ENCODE peak calls at places on chromosome 3, in nine cellular contexts. L is heart right ventricle, T is esophagus muscularis mucosa, F is PC-9, K is upper lobe of right lung, Z is HAP-1, C is thoracic aorta, Y is transverse colon, O is mesenchymal stem cell. Q is an unnamed sample. For H3K4me1, the result is how much of the 10 kb centered on the place peaks cover.

GRCh38 chr3:43190682-43191081 is 84.8 kb upstream of the POMGNT2 start:
- DNase-seq in T (no peak), Z (no peak), C (no peak), L (no peak), Y (no peak), F (peak), K (no peak), O (peak), Q (peak)

GRCh38 chr3:41464401-41464800 is 265.1 kb downstream of the CTNNB1 start:
- DNase-seq in Y (no peak), L (no peak), K (no peak), F (no peak), T (no peak), Z (no peak), O (no peak), C (no peak), Q (peak)

GRCh38 chr3:173750591-173750990 is 353.0 kb downstream of the NLGN1 start:
- DNase-seq in T (no peak), F (no peak), Y (no peak), O (no peak), C (no peak), L (no peak), K (no peak), Z (no peak), Q (no peak)

GRCh38 chr3:12870942-12871341 is 29.6 kb upstream of the RPL32 start:
- DNase-seq in K (no peak), T (no peak), Y (peak), L (peak), C (peak), Z (no peak), F (no peak), O (no peak), Q (peak)

GRCh38 chr3:132326251-132326650 is 9.0 kb downstream of the ACP3 start:
- DNase-seq in Z (no peak), F (no peak), T (no peak), C (no peak), O (no peak), L (no peak), K (no peak), Y (no peak), Q (no peak)

GRCh38 chr3:31213869-31214486 is 318.7 kb upstream of the STT3B start:
- DNase-seq in O (peak), C (no peak), F (no peak), L (no peak), Z (no peak), K (no peak), Y (peak), T (no peak), Q (no peak)

GRCh38 chr3:10160925-10161324 is 3.8 kb upstream of the IRAK2 start:
- DNase-seq in K (no peak), Z (no peak), C (no peak), L (no peak), O (no peak), T (no peak), F (no peak), Y (no peak), Q (no peak)

GRCh38 chr3:168951368-168951767 is 712.1 kb downstream of the MECOM start:
- DNase-seq in T (no peak), Y (no peak), L (no peak), C (no peak), Z (no peak), F (peak), O (no peak), K (no peak), Q (no peak)

GRCh38 chr3:53230789-53231188 is 25.0 kb downstream of the TKT start:
- DNase-seq in T (no peak), K (peak), F (no peak), L (no peak), Y (no peak), C (no peak), Z (no peak), O (no peak), Q (no peak)

GRCh38 chr3:167066977-167067843 is 312.9 kb downstream of the ZBBX start:
- DNase-seq in O (no peak), L (no peak), K (no peak), Y (no peak), C (no peak), F (no peak), T (no peak), Z (peak), Q (no peak)

GRCh38 chr3:46749129-46749528 is 31.5 kb upstream of the PRSS50 start:
- DNase-seq in L (no peak), K (no peak), O (no peak), C (no peak), Y (no peak), T (no peak), Z (no peak), F (no peak), Q (no peak)

GRCh38 chr3:46742992-46743391 is 25.3 kb upstream of the PRSS50 start:
- DNase-seq in C (no peak), L (no peak), Z (no peak), O (no peak), F (no peak), Y (no peak), K (no peak), T (no peak), Q (no peak)

GRCh38 chr3:46750555-46751038 is 32.9 kb upstream of the PRSS50 start:
- DNase-seq in O (no peak), L (no peak), F (no peak), Z (no peak), K (no peak), C (no peak), Y (no peak), T (no peak), Q (no peak)

GRCh38 chr3:46746711-46747110 is 29.0 kb upstream of the PRSS50 start:
- DNase-seq in Z (no peak), K (no peak), Y (no peak), T (no peak), F (no peak), O (no peak), L (no peak), C (no peak), Q (no peak)

GRCh38 chr3:46748160-46748559 is 30.5 kb upstream of the PRSS50 start:
- DNase-seq in K (no peak), Z (no peak), C (no peak), Y (no peak), O (no peak), T (no peak), L (no peak), F (no peak), Q (no peak)
- H3K4me1 ChIP-seq in K (under half), Z (under half), C (under half), Y (under half), O (under half), T (under half), L (under half), F (under half), Q (under half)

GRCh38 chr3:38579551-38580449 is 69.7 kb downstream of the SCN5A start:
- DNase-seq in T (peak), O (no peak), K (peak), L (peak), C (no peak), Y (peak), Z (peak), F (no peak), Q (peak)
- H3K4me1 ChIP-seq in T (under half), O (under half), K (under half), L (under half), C (under half), Y (under half), Z (under half), F (under half), Q (under half)

GRCh38 chr3:152287898-152288576 is 19.3 kb downstream of the MBNL1 start:
- DNase-seq in Z (no peak), Y (no peak), F (no peak), T (no peak), K (no peak), C (no peak), L (no peak), O (no peak), Q (peak)
- H3K4me1 ChIP-seq in Z (under half), Y (under half), F (under half), T (half or more), K (half or more), C (half or more), L (under half), O (under half), Q (under half)

GRCh38 chr3:73552700-73553099 is 72.0 kb downstream of the PDZRN3 start:
- DNase-seq in L (no peak), O (peak), C (no peak), K (no peak), F (no peak), T (no peak), Y (no peak), Z (no peak), Q (peak)
- H3K4me1 ChIP-seq in L (under half), O (under half), C (under half), K (under half), F (under half), T (half or more), Y (under half), Z (under half), Q (half or more)

GRCh38 chr3:129360705-129361460 is 67.6 kb downstream of the EFCAB12 start:
- DNase-seq in O (no peak), C (no peak), Y (no peak), F (no peak), Z (no peak), K (no peak), T (no peak), L (no peak), Q (no peak)
- H3K4me1 ChIP-seq in O (under half), C (under half), Y (under half), F (under half), Z (under half), K (under half), T (under half), L (under half), Q (under half)

DNA sequence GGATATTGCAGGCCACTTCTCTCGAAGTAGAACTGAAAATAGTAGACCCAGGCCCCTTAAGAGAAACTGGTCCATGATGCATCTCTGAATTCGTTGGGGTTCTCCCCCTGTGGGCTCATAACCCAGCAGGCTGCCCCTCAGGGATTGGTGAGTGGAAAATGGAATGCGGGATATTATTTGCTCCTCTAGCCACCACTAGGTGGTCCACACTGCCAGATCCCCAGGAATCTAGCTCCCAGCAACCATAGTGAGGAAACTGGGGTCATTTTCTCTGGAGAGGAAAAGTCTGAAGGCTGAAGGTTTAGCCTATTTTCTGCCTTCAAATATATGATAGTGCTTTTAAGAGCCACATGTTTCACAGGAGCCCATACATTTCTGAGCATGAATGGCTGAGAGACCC is 6.7 kb downstream of the CX3CR1 start:
- DNase-seq in Z (no peak), K (no peak), O (no peak), Y (no peak), C (no peak), T (no peak), F (no peak), L (no peak), Q (no peak)
- H3K4me1 ChIP-seq in Z (under half), K (under half), O (under half), Y (under half), C (under half), T (under half), F (under half), L (under half), Q (under half)

DNA sequence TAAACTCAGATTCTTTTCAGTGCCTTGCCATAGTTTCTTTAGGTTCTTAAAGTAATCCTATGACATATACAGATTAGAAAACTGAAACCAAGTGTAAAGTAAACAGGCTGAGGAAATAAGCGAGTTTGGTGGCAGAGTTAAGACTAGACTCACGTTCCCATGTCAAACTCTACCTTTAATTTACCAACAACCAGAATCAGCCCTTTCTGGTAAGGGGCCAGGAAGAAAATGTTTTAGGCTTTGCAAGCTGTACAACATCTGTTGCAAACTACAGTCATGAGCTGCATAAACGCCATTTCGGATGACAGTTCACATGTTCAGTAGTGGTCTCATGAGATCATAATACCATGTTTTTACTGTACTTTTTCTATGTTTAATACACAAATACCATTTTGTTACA is 128.0 kb upstream of the PRICKLE2 start:
- DNase-seq in O (peak), C (no peak), K (no peak), Y (no peak), L (no peak), F (no peak), T (peak), Z (no peak), Q (peak)
- H3K4me1 ChIP-seq in O (under half), C (under half), K (under half), Y (under half), L (under half), F (under half), T (half or more), Z (under half), Q (under half)

GRCh38 chr3:185789134-185789533 is 35.7 kb downstream of the IGF2BP2 start:
- DNase-seq in Z (no peak), L (no peak), C (no peak), K (no peak), Y (no peak), F (no peak), O (no peak), T (no peak), Q (no peak)

GRCh38 chr3:185786956-185787877 is 37.6 kb downstream of the IGF2BP2 start:
- DNase-seq in T (no peak), F (no peak), K (no peak), O (no peak), Y (no peak), Z (peak), C (no peak), L (no peak), Q (no peak)

GRCh38 chr3:185792955-185793354 is 31.9 kb downstream of the IGF2BP2 start:
- DNase-seq in O (no peak), K (no peak), F (no peak), L (no peak), Z (no peak), Y (no peak), C (no peak), T (no peak), Q (no peak)

GRCh38 chr3:185788292-185788691 is 36.5 kb downstream of the IGF2BP2 start:
- DNase-seq in Z (no peak), L (no peak), F (no peak), C (no peak), T (no peak), K (no peak), O (no peak), Y (no peak), Q (no peak)

DNA sequence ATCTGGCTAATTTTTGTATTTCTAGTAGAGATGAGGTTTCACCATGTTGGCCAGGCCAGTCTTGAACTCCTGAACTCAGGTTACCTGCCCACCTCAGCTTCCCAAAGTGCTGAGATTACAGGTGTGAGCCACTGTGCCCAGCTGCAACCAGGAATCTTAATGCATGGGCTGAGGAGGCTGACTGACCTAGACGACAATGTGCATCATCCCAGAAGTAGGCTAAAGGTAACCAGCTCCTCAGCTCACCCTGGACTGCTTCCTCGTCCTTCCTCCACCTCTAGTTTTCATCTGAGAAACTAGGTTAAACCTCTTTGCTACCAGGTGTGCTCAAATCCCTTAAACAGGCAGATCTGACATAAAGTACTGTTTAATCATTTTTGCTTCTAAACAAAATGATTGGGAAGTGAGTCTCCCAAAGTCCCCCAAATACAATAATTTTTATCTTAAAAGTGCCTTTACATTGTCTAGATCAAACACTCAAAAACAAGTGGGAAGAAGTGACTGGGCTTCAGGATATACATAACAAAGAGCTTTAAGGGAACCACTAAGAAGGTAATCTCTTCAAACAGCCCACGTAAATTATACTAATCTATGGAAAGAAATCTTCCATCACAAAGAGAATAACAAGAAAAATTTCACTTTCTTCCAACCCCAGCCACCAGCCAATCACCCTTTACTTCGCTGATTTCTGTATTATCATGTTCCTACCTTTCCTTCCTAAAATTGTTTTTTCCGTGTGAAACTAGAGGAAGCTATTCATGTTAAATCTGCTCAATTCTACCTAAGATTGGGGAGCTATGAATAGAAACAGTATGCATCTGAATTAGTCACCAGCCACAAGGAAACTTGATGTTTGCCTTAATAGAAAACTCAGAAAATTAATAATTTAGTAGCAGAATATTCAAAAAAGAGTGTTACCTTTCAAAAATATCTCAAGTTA is 34.7 kb downstream of the IGF2BP2 start:
- DNase-seq in T (no peak), C (no peak), K (no peak), L (no peak), F (peak), O (no peak), Z (peak), Y (peak), Q (no peak)
- H3K4me1 ChIP-seq in T (under half), C (under half), K (under half), L (under half), F (half or more), O (under half), Z (half or more), Y (under half), Q (under half)

DNA sequence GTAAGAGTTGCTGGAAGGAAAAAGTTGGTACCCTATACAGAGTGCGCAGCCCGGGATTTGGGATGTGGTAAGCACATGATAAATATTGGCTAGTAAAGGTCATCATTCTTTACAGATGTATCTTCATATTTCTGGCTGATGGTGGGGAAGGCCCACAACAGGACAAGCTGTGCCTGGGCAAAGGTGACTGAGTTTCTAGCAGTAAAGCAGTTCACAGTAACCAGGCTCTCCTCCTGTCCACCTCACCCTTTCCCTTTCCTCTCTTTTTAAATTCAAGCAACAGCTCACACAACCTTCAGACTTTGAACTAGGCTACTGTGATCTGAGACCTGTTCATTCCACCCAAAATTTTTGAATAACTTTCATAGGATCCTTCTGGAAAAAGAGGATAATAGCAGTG is 145.8 kb upstream of the TBL1XR1 start:
- DNase-seq in C (no peak), F (no peak), T (no peak), K (no peak), O (no peak), Z (no peak), L (no peak), Y (no peak), Q (no peak)
- H3K4me1 ChIP-seq in C (half or more), F (under half), T (half or more), K (under half), O (under half), Z (under half), L (under half), Y (under half), Q (half or more)

GRCh38 chr3:155363690-155364070 is 70.2 kb upstream of the STRIT1 start:
- DNase-seq in C (no peak), L (no peak), Z (no peak), F (no peak), O (no peak), T (no peak), Y (no peak), K (no peak), Q (no peak)
- H3K4me1 ChIP-seq in C (under half), L (under half), Z (half or more), F (under half), O (under half), T (under half), Y (under half), K (under half), Q (under half)